ENCODE peak calls at places on chromosomes 1 and 21, in seven cellular contexts. One of them, this sample, is unnamed.

GRCh38 chr1:235063068-235063765 is 65.4 kb downstream of the TOMM20 start:
- DNase-seq in nephron progenitor cell: no peak
- DNase-seq in AG20443: no peak
- DNase-seq in stimulated activated CD4-positive, alpha-beta T cell treated with anti-CD3 and anti-CD28 coated beads, Interleukin-2, amount 100 ng/mL, for 24 hours: no peak
- DNase-seq in keratinocyte: no peak
- DNase-seq in astrocyte of the spinal cord: no peak
- DNase-seq in AG08395: no peak
- DNase-seq in this sample: no peak

GRCh38 chr1:37100310-37100709 is 66.0 kb upstream of the GRIK3 start:
- DNase-seq in nephron progenitor cell: no peak
- DNase-seq in AG20443: no peak
- DNase-seq in stimulated activated CD4-positive, alpha-beta T cell treated with anti-CD3 and anti-CD28 coated beads, Interleukin-2, amount 100 ng/mL, for 24 hours: no peak
- DNase-seq in keratinocyte: no peak
- DNase-seq in astrocyte of the spinal cord: no peak
- DNase-seq in AG08395: no peak
- DNase-seq in this sample: no peak

GRCh38 chr1:167518331-167518700 is at the start of gene CD247:
- DNase-seq in nephron progenitor cell: no peak
- DNase-seq in AG20443: no peak
- DNase-seq in stimulated activated CD4-positive, alpha-beta T cell treated with anti-CD3 and anti-CD28 coated beads, Interleukin-2, amount 100 ng/mL, for 24 hours: peak; percentile 72
- DNase-seq in keratinocyte: no peak
- DNase-seq in astrocyte of the spinal cord: no peak
- DNase-seq in AG08395: no peak
- DNase-seq in this sample: peak; percentile 66

GRCh38 chr1:117067528-117068370 is 7.6 kb downstream of the TTF2 start:
- DNase-seq in nephron progenitor cell: peak; percentile 56
- DNase-seq in AG20443: peak; percentile 79
- DNase-seq in stimulated activated CD4-positive, alpha-beta T cell treated with anti-CD3 and anti-CD28 coated beads, Interleukin-2, amount 100 ng/mL, for 24 hours: peak; percentile 45
- DNase-seq in keratinocyte: no peak
- DNase-seq in astrocyte of the spinal cord: peak; percentile 60
- DNase-seq in AG08395: peak; percentile 82
- DNase-seq in this sample: no peak

GRCh38 chr1:32353431-32353830 is 8.9 kb downstream of the FAM229A start:
- DNase-seq in nephron progenitor cell: no peak
- DNase-seq in AG20443: no peak
- DNase-seq in stimulated activated CD4-positive, alpha-beta T cell treated with anti-CD3 and anti-CD28 coated beads, Interleukin-2, amount 100 ng/mL, for 24 hours: no peak
- DNase-seq in keratinocyte: no peak
- DNase-seq in astrocyte of the spinal cord: no peak
- DNase-seq in AG08395: no peak
- DNase-seq in this sample: no peak

GRCh38 chr21:17610862-17611261 is 1.8 kb downstream of the BTG3 start:
- DNase-seq in nephron progenitor cell: peak; percentile 9
- DNase-seq in AG20443: peak; percentile 11
- DNase-seq in stimulated activated CD4-positive, alpha-beta T cell treated with anti-CD3 and anti-CD28 coated beads, Interleukin-2, amount 100 ng/mL, for 24 hours: no peak
- DNase-seq in keratinocyte: no peak
- DNase-seq in astrocyte of the spinal cord: no peak
- DNase-seq in AG08395: no peak
- DNase-seq in this sample: no peak

GRCh38 chr1:192401832-192402231 is 85.0 kb downstream of the RGS21 start:
- DNase-seq in nephron progenitor cell: no peak
- DNase-seq in AG20443: peak; percentile 16
- DNase-seq in stimulated activated CD4-positive, alpha-beta T cell treated with anti-CD3 and anti-CD28 coated beads, Interleukin-2, amount 100 ng/mL, for 24 hours: no peak
- DNase-seq in keratinocyte: no peak
- DNase-seq in astrocyte of the spinal cord: peak; percentile 52
- DNase-seq in AG08395: peak; percentile 4
- DNase-seq in this sample: no peak

GRCh38 chr1:91555821-91556531 is 55.3 kb downstream of the CDC7 start:
- DNase-seq in nephron progenitor cell: no peak
- DNase-seq in AG20443: peak; percentile 65
- DNase-seq in stimulated activated CD4-positive, alpha-beta T cell treated with anti-CD3 and anti-CD28 coated beads, Interleukin-2, amount 100 ng/mL, for 24 hours: peak; percentile 64
- DNase-seq in keratinocyte: no peak
- DNase-seq in astrocyte of the spinal cord: peak; percentile 67
- DNase-seq in AG08395: peak; percentile 71
- DNase-seq in this sample: peak; percentile 70

GRCh38 chr1:170665625-170666024 is 1.7 kb downstream of the PRRX1 start:
- DNase-seq in nephron progenitor cell: no peak
- DNase-seq in AG20443: peak; percentile 47
- DNase-seq in stimulated activated CD4-positive, alpha-beta T cell treated with anti-CD3 and anti-CD28 coated beads, Interleukin-2, amount 100 ng/mL, for 24 hours: no peak
- DNase-seq in keratinocyte: no peak
- DNase-seq in astrocyte of the spinal cord: peak; percentile 49
- DNase-seq in AG08395: no peak
- DNase-seq in this sample: no peak

GRCh38 chr1:35558374-35559316 is 1.0 kb downstream of the NCDN start:
- DNase-seq in nephron progenitor cell: peak; percentile 48
- DNase-seq in AG20443: no peak
- DNase-seq in stimulated activated CD4-positive, alpha-beta T cell treated with anti-CD3 and anti-CD28 coated beads, Interleukin-2, amount 100 ng/mL, for 24 hours: no peak
- DNase-seq in keratinocyte: no peak
- DNase-seq in astrocyte of the spinal cord: no peak
- DNase-seq in AG08395: no peak
- DNase-seq in this sample: no peak

GRCh38 chr1:61184035-61184713 is 101.8 kb downstream of the NFIA start:
- DNase-seq in nephron progenitor cell: no peak
- DNase-seq in AG20443: peak; percentile 89
- DNase-seq in stimulated activated CD4-positive, alpha-beta T cell treated with anti-CD3 and anti-CD28 coated beads, Interleukin-2, amount 100 ng/mL, for 24 hours: no peak
- DNase-seq in keratinocyte: no peak
- DNase-seq in astrocyte of the spinal cord: peak; percentile 93
- DNase-seq in AG08395: peak; percentile 74
- DNase-seq in this sample: no peak